ENCODE peak calls at places on chromosomes 4 and X, in four cellular contexts. U is T-helper 2 cell, G is ELF-1, K is immature natural killer cell. O is an unnamed sample.

GRCh38 chr4:5824635-5825034 is 68.3 kb downstream of the CRMP1 start:
- DNase-seq in U (no peak), G (peak), K (no peak), O (peak)

GRCh38 chrX:40175416-40176255 is 77.9 kb upstream of the BCOR start:
- DNase-seq in U (peak), G (peak), K (peak), O (peak)

GRCh38 chr4:76688737-76689078 is 209.2 kb downstream of the SOWAHB start:
- DNase-seq in U (no peak), G (no peak), K (no peak), O (no peak)

GRCh38 chrX:20606831-20607230 is 340.1 kb upstream of the RPS6KA3 start:
- DNase-seq in U (no peak), G (no peak), K (no peak), O (no peak)

GRCh38 chrX:101764538-101764937 is 104.9 kb upstream of the ARMCX2 start:
- DNase-seq in U (no peak), G (peak), K (no peak), O (no peak)

GRCh38 chr4:98706200-98706813 is 47.9 kb upstream of the TSPAN5 start:
- DNase-seq in U (no peak), G (no peak), K (peak), O (peak)

GRCh38 chr4:123444298-123444731 is 47.7 kb downstream of the SPRY1 start:
- DNase-seq in U (no peak), G (peak), K (peak), O (peak)

GRCh38 chr4:26885912-26886274 is 25.3 kb downstream of the STIM2 start:
- DNase-seq in U (no peak), G (no peak), K (peak), O (peak)

GRCh38 chrX:11397680-11398079 is 104.5 kb downstream of the AMELX start:
- DNase-seq in U (no peak), G (no peak), K (no peak), O (no peak)

GRCh38 chrX:2767631-2768455 is 16.0 kb downstream of the XG start:
- DNase-seq in U (no peak), G (peak), K (no peak), O (peak)

O was measured in NB4.